ENCODE peak calls at places on chromosomes 13 and 19, in ten cellular contexts. One of them, this sample, is unnamed.

GRCh38 chr13:33606692-33607091 is 211.3 kb upstream of the RFC3 start:
- DNase-seq in activated T-helper 2 cell treated with anti-CD3 and anti-CD28 coated beads, Interferon-gamma antibody, Interleukin-2, Interleukin-4, amounts not matched to agents 10 μg/mL and 5 μg/mL and 100 μg/mL, durations not matched to agents 14 hours and 24 hours and 36 hours: no peak
- DNase-seq in T-helper 2 cell: no peak
- DNase-seq in CD8-positive, alpha-beta T cell: no peak
- DNase-seq in activated naive CD8-positive, alpha-beta T cell treated with anti-CD3 and anti-CD28 coated beads for 36 hours: no peak
- DNase-seq in dermis blood vessel endothelial cell: no peak
- DNase-seq in stimulated activated naive CD4-positive, alpha-beta T cell treated with Interleukin-2 at 50 U/mL for 16 hours: no peak
- DNase-seq in endothelial cell: no peak
- DNase-seq in stimulated activated CD4-positive, alpha-beta T cell treated with anti-CD3 and anti-CD28 coated beads, Interleukin-15, amount 100 ng/mL, for 1 hour: no peak
- DNase-seq in iPS-NIHi11: peak; percentile 10
- DNase-seq in this sample: no peak

GRCh38 chr13:26168835-26169234 is 53.3 kb downstream of the RNF6 start:
- DNase-seq in activated T-helper 2 cell treated with anti-CD3 and anti-CD28 coated beads, Interferon-gamma antibody, Interleukin-2, Interleukin-4, amounts not matched to agents 10 μg/mL and 5 μg/mL and 100 μg/mL, durations not matched to agents 14 hours and 24 hours and 36 hours: no peak
- DNase-seq in T-helper 2 cell: no peak
- DNase-seq in CD8-positive, alpha-beta T cell: no peak
- DNase-seq in activated naive CD8-positive, alpha-beta T cell treated with anti-CD3 and anti-CD28 coated beads for 36 hours: no peak
- DNase-seq in dermis blood vessel endothelial cell: no peak
- DNase-seq in stimulated activated naive CD4-positive, alpha-beta T cell treated with Interleukin-2 at 50 U/mL for 16 hours: no peak
- DNase-seq in endothelial cell: no peak
- DNase-seq in stimulated activated CD4-positive, alpha-beta T cell treated with anti-CD3 and anti-CD28 coated beads, Interleukin-15, amount 100 ng/mL, for 1 hour: no peak
- DNase-seq in iPS-NIHi11: no peak
- DNase-seq in this sample: no peak

GRCh38 chr19:30168760-30169159 is 203.4 kb upstream of the ZNF536 start:
- DNase-seq in activated T-helper 2 cell treated with anti-CD3 and anti-CD28 coated beads, Interferon-gamma antibody, Interleukin-2, Interleukin-4, amounts not matched to agents 10 μg/mL and 5 μg/mL and 100 μg/mL, durations not matched to agents 14 hours and 24 hours and 36 hours: no peak
- DNase-seq in T-helper 2 cell: no peak
- DNase-seq in CD8-positive, alpha-beta T cell: no peak
- DNase-seq in activated naive CD8-positive, alpha-beta T cell treated with anti-CD3 and anti-CD28 coated beads for 36 hours: no peak
- DNase-seq in dermis blood vessel endothelial cell: no peak
- DNase-seq in stimulated activated naive CD4-positive, alpha-beta T cell treated with Interleukin-2 at 50 U/mL for 16 hours: no peak
- DNase-seq in endothelial cell: no peak
- DNase-seq in stimulated activated CD4-positive, alpha-beta T cell treated with anti-CD3 and anti-CD28 coated beads, Interleukin-15, amount 100 ng/mL, for 1 hour: no peak
- DNase-seq in iPS-NIHi11: no peak
- DNase-seq in this sample: no peak

GRCh38 chr19:45978156-45978555 is 4.5 kb upstream of the NOVA2 start:
- DNase-seq in activated T-helper 2 cell treated with anti-CD3 and anti-CD28 coated beads, Interferon-gamma antibody, Interleukin-2, Interleukin-4, amounts not matched to agents 10 μg/mL and 5 μg/mL and 100 μg/mL, durations not matched to agents 14 hours and 24 hours and 36 hours: no peak
- DNase-seq in T-helper 2 cell: no peak
- DNase-seq in CD8-positive, alpha-beta T cell: no peak
- DNase-seq in activated naive CD8-positive, alpha-beta T cell treated with anti-CD3 and anti-CD28 coated beads for 36 hours: no peak
- DNase-seq in dermis blood vessel endothelial cell: no peak
- DNase-seq in stimulated activated naive CD4-positive, alpha-beta T cell treated with Interleukin-2 at 50 U/mL for 16 hours: no peak
- DNase-seq in endothelial cell: no peak
- DNase-seq in stimulated activated CD4-positive, alpha-beta T cell treated with anti-CD3 and anti-CD28 coated beads, Interleukin-15, amount 100 ng/mL, for 1 hour: no peak
- DNase-seq in iPS-NIHi11: no peak
- DNase-seq in this sample: no peak

GRCh38 chr13:112722433-112723250 is 32.8 kb downstream of the ATP11A start:
- DNase-seq in activated T-helper 2 cell treated with anti-CD3 and anti-CD28 coated beads, Interferon-gamma antibody, Interleukin-2, Interleukin-4, amounts not matched to agents 10 μg/mL and 5 μg/mL and 100 μg/mL, durations not matched to agents 14 hours and 24 hours and 36 hours: no peak
- DNase-seq in T-helper 2 cell: no peak
- DNase-seq in CD8-positive, alpha-beta T cell: no peak
- DNase-seq in activated naive CD8-positive, alpha-beta T cell treated with anti-CD3 and anti-CD28 coated beads for 36 hours: no peak
- DNase-seq in dermis blood vessel endothelial cell: peak; percentile 95
- DNase-seq in stimulated activated naive CD4-positive, alpha-beta T cell treated with Interleukin-2 at 50 U/mL for 16 hours: no peak
- DNase-seq in endothelial cell: no peak
- DNase-seq in stimulated activated CD4-positive, alpha-beta T cell treated with anti-CD3 and anti-CD28 coated beads, Interleukin-15, amount 100 ng/mL, for 1 hour: no peak
- DNase-seq in iPS-NIHi11: peak; percentile 47
- DNase-seq in this sample: no peak

GRCh38 chr19:29012457-29012856 is 200.5 kb downstream of the UQCRFS1 start:
- DNase-seq in activated T-helper 2 cell treated with anti-CD3 and anti-CD28 coated beads, Interferon-gamma antibody, Interleukin-2, Interleukin-4, amounts not matched to agents 10 μg/mL and 5 μg/mL and 100 μg/mL, durations not matched to agents 14 hours and 24 hours and 36 hours: no peak
- DNase-seq in T-helper 2 cell: no peak
- DNase-seq in CD8-positive, alpha-beta T cell: no peak
- DNase-seq in activated naive CD8-positive, alpha-beta T cell treated with anti-CD3 and anti-CD28 coated beads for 36 hours: no peak
- DNase-seq in dermis blood vessel endothelial cell: no peak
- DNase-seq in stimulated activated naive CD4-positive, alpha-beta T cell treated with Interleukin-2 at 50 U/mL for 16 hours: no peak
- DNase-seq in endothelial cell: no peak
- DNase-seq in stimulated activated CD4-positive, alpha-beta T cell treated with anti-CD3 and anti-CD28 coated beads, Interleukin-15, amount 100 ng/mL, for 1 hour: no peak
- DNase-seq in iPS-NIHi11: no peak
- DNase-seq in this sample: no peak

GRCh38 chr19:2335848-2336247 is 7.4 kb downstream of the SPPL2B start:
- DNase-seq in activated T-helper 2 cell treated with anti-CD3 and anti-CD28 coated beads, Interferon-gamma antibody, Interleukin-2, Interleukin-4, amounts not matched to agents 10 μg/mL and 5 μg/mL and 100 μg/mL, durations not matched to agents 14 hours and 24 hours and 36 hours: no peak
- DNase-seq in T-helper 2 cell: no peak
- DNase-seq in CD8-positive, alpha-beta T cell: no peak
- DNase-seq in activated naive CD8-positive, alpha-beta T cell treated with anti-CD3 and anti-CD28 coated beads for 36 hours: no peak
- DNase-seq in dermis blood vessel endothelial cell: no peak
- DNase-seq in stimulated activated naive CD4-positive, alpha-beta T cell treated with Interleukin-2 at 50 U/mL for 16 hours: no peak
- DNase-seq in endothelial cell: no peak
- DNase-seq in stimulated activated CD4-positive, alpha-beta T cell treated with anti-CD3 and anti-CD28 coated beads, Interleukin-15, amount 100 ng/mL, for 1 hour: no peak
- DNase-seq in iPS-NIHi11: no peak
- DNase-seq in this sample: no peak

GRCh38 chr13:45527699-45528462 is 63.1 kb downstream of the COG3 start:
- DNase-seq in activated T-helper 2 cell treated with anti-CD3 and anti-CD28 coated beads, Interferon-gamma antibody, Interleukin-2, Interleukin-4, amounts not matched to agents 10 μg/mL and 5 μg/mL and 100 μg/mL, durations not matched to agents 14 hours and 24 hours and 36 hours: no peak
- DNase-seq in T-helper 2 cell: no peak
- DNase-seq in CD8-positive, alpha-beta T cell: no peak
- DNase-seq in activated naive CD8-positive, alpha-beta T cell treated with anti-CD3 and anti-CD28 coated beads for 36 hours: no peak
- DNase-seq in dermis blood vessel endothelial cell: no peak
- DNase-seq in stimulated activated naive CD4-positive, alpha-beta T cell treated with Interleukin-2 at 50 U/mL for 16 hours: no peak
- DNase-seq in endothelial cell: no peak
- DNase-seq in stimulated activated CD4-positive, alpha-beta T cell treated with anti-CD3 and anti-CD28 coated beads, Interleukin-15, amount 100 ng/mL, for 1 hour: no peak
- DNase-seq in iPS-NIHi11: no peak
- DNase-seq in this sample: no peak

GRCh38 chr19:52095172-52096014 is at the start of gene ZNF841:
- DNase-seq in activated T-helper 2 cell treated with anti-CD3 and anti-CD28 coated beads, Interferon-gamma antibody, Interleukin-2, Interleukin-4, amounts not matched to agents 10 μg/mL and 5 μg/mL and 100 μg/mL, durations not matched to agents 14 hours and 24 hours and 36 hours: peak; percentile 78
- DNase-seq in T-helper 2 cell: peak; percentile 76
- DNase-seq in CD8-positive, alpha-beta T cell: peak; percentile 82
- DNase-seq in activated naive CD8-positive, alpha-beta T cell treated with anti-CD3 and anti-CD28 coated beads for 36 hours: peak; percentile 93
- DNase-seq in dermis blood vessel endothelial cell: peak; percentile 95
- DNase-seq in stimulated activated naive CD4-positive, alpha-beta T cell treated with Interleukin-2 at 50 U/mL for 16 hours: peak; percentile 81
- DNase-seq in endothelial cell: peak; percentile 84
- DNase-seq in stimulated activated CD4-positive, alpha-beta T cell treated with anti-CD3 and anti-CD28 coated beads, Interleukin-15, amount 100 ng/mL, for 1 hour: peak; percentile 65
- DNase-seq in iPS-NIHi11: peak; percentile 98
- DNase-seq in this sample: peak; percentile 75

GRCh38 chr13:25300861-25301346 is 521 bp upstream of the NUP58 start:
- DNase-seq in activated T-helper 2 cell treated with anti-CD3 and anti-CD28 coated beads, Interferon-gamma antibody, Interleukin-2, Interleukin-4, amounts not matched to agents 10 μg/mL and 5 μg/mL and 100 μg/mL, durations not matched to agents 14 hours and 24 hours and 36 hours: peak; percentile 24
- DNase-seq in T-helper 2 cell: no peak
- DNase-seq in CD8-positive, alpha-beta T cell: peak; percentile 25
- DNase-seq in activated naive CD8-positive, alpha-beta T cell treated with anti-CD3 and anti-CD28 coated beads for 36 hours: peak; percentile 23
- DNase-seq in dermis blood vessel endothelial cell: no peak
- DNase-seq in stimulated activated naive CD4-positive, alpha-beta T cell treated with Interleukin-2 at 50 U/mL for 16 hours: no peak
- DNase-seq in endothelial cell: peak; percentile 6
- DNase-seq in stimulated activated CD4-positive, alpha-beta T cell treated with anti-CD3 and anti-CD28 coated beads, Interleukin-15, amount 100 ng/mL, for 1 hour: no peak
- DNase-seq in iPS-NIHi11: peak; percentile 14
- DNase-seq in this sample: no peak

GRCh38 chr13:110062077-110062776 is 244.7 kb downstream of the COL4A1 start:
- DNase-seq in activated T-helper 2 cell treated with anti-CD3 and anti-CD28 coated beads, Interferon-gamma antibody, Interleukin-2, Interleukin-4, amounts not matched to agents 10 μg/mL and 5 μg/mL and 100 μg/mL, durations not matched to agents 14 hours and 24 hours and 36 hours: no peak
- DNase-seq in T-helper 2 cell: no peak
- DNase-seq in CD8-positive, alpha-beta T cell: no peak
- DNase-seq in activated naive CD8-positive, alpha-beta T cell treated with anti-CD3 and anti-CD28 coated beads for 36 hours: no peak
- DNase-seq in dermis blood vessel endothelial cell: no peak
- DNase-seq in stimulated activated naive CD4-positive, alpha-beta T cell treated with Interleukin-2 at 50 U/mL for 16 hours: no peak
- DNase-seq in endothelial cell: no peak
- DNase-seq in stimulated activated CD4-positive, alpha-beta T cell treated with anti-CD3 and anti-CD28 coated beads, Interleukin-15, amount 100 ng/mL, for 1 hour: no peak
- DNase-seq in iPS-NIHi11: no peak
- DNase-seq in this sample: no peak

GRCh38 chr19:35628565-35629331 is at the start of gene RBM42:
- DNase-seq in activated T-helper 2 cell treated with anti-CD3 and anti-CD28 coated beads, Interferon-gamma antibody, Interleukin-2, Interleukin-4, amounts not matched to agents 10 μg/mL and 5 μg/mL and 100 μg/mL, durations not matched to agents 14 hours and 24 hours and 36 hours: peak; percentile 97
- DNase-seq in T-helper 2 cell: peak; percentile 98
- DNase-seq in CD8-positive, alpha-beta T cell: peak; percentile 98
- DNase-seq in activated naive CD8-positive, alpha-beta T cell treated with anti-CD3 and anti-CD28 coated beads for 36 hours: peak; percentile 97
- DNase-seq in dermis blood vessel endothelial cell: peak; percentile 99
- DNase-seq in stimulated activated naive CD4-positive, alpha-beta T cell treated with Interleukin-2 at 50 U/mL for 16 hours: peak; percentile 95
- DNase-seq in endothelial cell: peak; percentile 97
- DNase-seq in stimulated activated CD4-positive, alpha-beta T cell treated with anti-CD3 and anti-CD28 coated beads, Interleukin-15, amount 100 ng/mL, for 1 hour: peak; percentile 92
- DNase-seq in iPS-NIHi11: peak; percentile 99
- DNase-seq in this sample: peak; percentile 98

GRCh38 chr19:55079400-55080038 is 3.9 kb downstream of the EPS8L1 start:
- DNase-seq in activated T-helper 2 cell treated with anti-CD3 and anti-CD28 coated beads, Interferon-gamma antibody, Interleukin-2, Interleukin-4, amounts not matched to agents 10 μg/mL and 5 μg/mL and 100 μg/mL, durations not matched to agents 14 hours and 24 hours and 36 hours: no peak
- DNase-seq in T-helper 2 cell: no peak
- DNase-seq in CD8-positive, alpha-beta T cell: no peak
- DNase-seq in activated naive CD8-positive, alpha-beta T cell treated with anti-CD3 and anti-CD28 coated beads for 36 hours: no peak
- DNase-seq in dermis blood vessel endothelial cell: no peak
- DNase-seq in stimulated activated naive CD4-positive, alpha-beta T cell treated with Interleukin-2 at 50 U/mL for 16 hours: no peak
- DNase-seq in endothelial cell: no peak
- DNase-seq in stimulated activated CD4-positive, alpha-beta T cell treated with anti-CD3 and anti-CD28 coated beads, Interleukin-15, amount 100 ng/mL, for 1 hour: no peak
- DNase-seq in iPS-NIHi11: no peak
- DNase-seq in this sample: no peak

GRCh38 chr19:662962-663681 is at the start of gene RNF126:
- DNase-seq in activated T-helper 2 cell treated with anti-CD3 and anti-CD28 coated beads, Interferon-gamma antibody, Interleukin-2, Interleukin-4, amounts not matched to agents 10 μg/mL and 5 μg/mL and 100 μg/mL, durations not matched to agents 14 hours and 24 hours and 36 hours: peak; percentile 84
- DNase-seq in T-helper 2 cell: peak; percentile 79
- DNase-seq in CD8-positive, alpha-beta T cell: peak; percentile 92
- DNase-seq in activated naive CD8-positive, alpha-beta T cell treated with anti-CD3 and anti-CD28 coated beads for 36 hours: peak; percentile 91
- DNase-seq in dermis blood vessel endothelial cell: peak; percentile 95
- DNase-seq in stimulated activated naive CD4-positive, alpha-beta T cell treated with Interleukin-2 at 50 U/mL for 16 hours: peak; percentile 91
- DNase-seq in endothelial cell: peak; percentile 91
- DNase-seq in stimulated activated CD4-positive, alpha-beta T cell treated with anti-CD3 and anti-CD28 coated beads, Interleukin-15, amount 100 ng/mL, for 1 hour: peak; percentile 91
- DNase-seq in iPS-NIHi11: peak; percentile 98
- DNase-seq in this sample: peak; percentile 99

GRCh38 chr19:28488006-28488405 is 724.9 kb downstream of the UQCRFS1 start:
- DNase-seq in activated T-helper 2 cell treated with anti-CD3 and anti-CD28 coated beads, Interferon-gamma antibody, Interleukin-2, Interleukin-4, amounts not matched to agents 10 μg/mL and 5 μg/mL and 100 μg/mL, durations not matched to agents 14 hours and 24 hours and 36 hours: no peak
- DNase-seq in T-helper 2 cell: no peak
- DNase-seq in CD8-positive, alpha-beta T cell: no peak
- DNase-seq in activated naive CD8-positive, alpha-beta T cell treated with anti-CD3 and anti-CD28 coated beads for 36 hours: no peak
- DNase-seq in dermis blood vessel endothelial cell: no peak
- DNase-seq in stimulated activated naive CD4-positive, alpha-beta T cell treated with Interleukin-2 at 50 U/mL for 16 hours: no peak
- DNase-seq in endothelial cell: no peak
- DNase-seq in stimulated activated CD4-positive, alpha-beta T cell treated with anti-CD3 and anti-CD28 coated beads, Interleukin-15, amount 100 ng/mL, for 1 hour: no peak
- DNase-seq in iPS-NIHi11: no peak
- DNase-seq in this sample: no peak

GRCh38 chr19:32166238-32166637 is 179.2 kb upstream of the ZNF507 start:
- DNase-seq in activated T-helper 2 cell treated with anti-CD3 and anti-CD28 coated beads, Interferon-gamma antibody, Interleukin-2, Interleukin-4, amounts not matched to agents 10 μg/mL and 5 μg/mL and 100 μg/mL, durations not matched to agents 14 hours and 24 hours and 36 hours: no peak
- DNase-seq in T-helper 2 cell: no peak
- DNase-seq in CD8-positive, alpha-beta T cell: no peak
- DNase-seq in activated naive CD8-positive, alpha-beta T cell treated with anti-CD3 and anti-CD28 coated beads for 36 hours: no peak
- DNase-seq in dermis blood vessel endothelial cell: no peak
- DNase-seq in stimulated activated naive CD4-positive, alpha-beta T cell treated with Interleukin-2 at 50 U/mL for 16 hours: no peak
- DNase-seq in endothelial cell: no peak
- DNase-seq in stimulated activated CD4-positive, alpha-beta T cell treated with anti-CD3 and anti-CD28 coated beads, Interleukin-15, amount 100 ng/mL, for 1 hour: no peak
- DNase-seq in iPS-NIHi11: no peak
- DNase-seq in this sample: no peak

GRCh38 chr13:114222461-114222968 is 12.2 kb upstream of the CDC16 start:
- DNase-seq in activated T-helper 2 cell treated with anti-CD3 and anti-CD28 coated beads, Interferon-gamma antibody, Interleukin-2, Interleukin-4, amounts not matched to agents 10 μg/mL and 5 μg/mL and 100 μg/mL, durations not matched to agents 14 hours and 24 hours and 36 hours: no peak
- DNase-seq in T-helper 2 cell: no peak
- DNase-seq in CD8-positive, alpha-beta T cell: no peak
- DNase-seq in activated naive CD8-positive, alpha-beta T cell treated with anti-CD3 and anti-CD28 coated beads for 36 hours: no peak
- DNase-seq in dermis blood vessel endothelial cell: no peak
- DNase-seq in stimulated activated naive CD4-positive, alpha-beta T cell treated with Interleukin-2 at 50 U/mL for 16 hours: no peak
- DNase-seq in endothelial cell: no peak
- DNase-seq in stimulated activated CD4-positive, alpha-beta T cell treated with anti-CD3 and anti-CD28 coated beads, Interleukin-15, amount 100 ng/mL, for 1 hour: no peak
- DNase-seq in iPS-NIHi11: no peak
- DNase-seq in this sample: peak; percentile 51

GRCh38 chr19:40692212-40692551 is 1.7 kb upstream of the NUMBL start:
- DNase-seq in activated T-helper 2 cell treated with anti-CD3 and anti-CD28 coated beads, Interferon-gamma antibody, Interleukin-2, Interleukin-4, amounts not matched to agents 10 μg/mL and 5 μg/mL and 100 μg/mL, durations not matched to agents 14 hours and 24 hours and 36 hours: no peak
- DNase-seq in T-helper 2 cell: no peak
- DNase-seq in CD8-positive, alpha-beta T cell: no peak
- DNase-seq in activated naive CD8-positive, alpha-beta T cell treated with anti-CD3 and anti-CD28 coated beads for 36 hours: no peak
- DNase-seq in dermis blood vessel endothelial cell: no peak
- DNase-seq in stimulated activated naive CD4-positive, alpha-beta T cell treated with Interleukin-2 at 50 U/mL for 16 hours: no peak
- DNase-seq in endothelial cell: no peak
- DNase-seq in stimulated activated CD4-positive, alpha-beta T cell treated with anti-CD3 and anti-CD28 coated beads, Interleukin-15, amount 100 ng/mL, for 1 hour: no peak
- DNase-seq in iPS-NIHi11: no peak
- DNase-seq in this sample: no peak

GRCh38 chr19:42309686-42310085 is 3.4 kb upstream of the TMEM145 start:
- DNase-seq in activated T-helper 2 cell treated with anti-CD3 and anti-CD28 coated beads, Interferon-gamma antibody, Interleukin-2, Interleukin-4, amounts not matched to agents 10 μg/mL and 5 μg/mL and 100 μg/mL, durations not matched to agents 14 hours and 24 hours and 36 hours: no peak
- DNase-seq in T-helper 2 cell: no peak
- DNase-seq in CD8-positive, alpha-beta T cell: no peak
- DNase-seq in activated naive CD8-positive, alpha-beta T cell treated with anti-CD3 and anti-CD28 coated beads for 36 hours: no peak
- DNase-seq in dermis blood vessel endothelial cell: no peak
- DNase-seq in stimulated activated naive CD4-positive, alpha-beta T cell treated with Interleukin-2 at 50 U/mL for 16 hours: no peak
- DNase-seq in endothelial cell: no peak
- DNase-seq in stimulated activated CD4-positive, alpha-beta T cell treated with anti-CD3 and anti-CD28 coated beads, Interleukin-15, amount 100 ng/mL, for 1 hour: no peak
- DNase-seq in iPS-NIHi11: no peak
- DNase-seq in this sample: no peak

GRCh38 chr13:35378939-35379338 is 97.5 kb downstream of the MAB21L1 start:
- DNase-seq in activated T-helper 2 cell treated with anti-CD3 and anti-CD28 coated beads, Interferon-gamma antibody, Interleukin-2, Interleukin-4, amounts not matched to agents 10 μg/mL and 5 μg/mL and 100 μg/mL, durations not matched to agents 14 hours and 24 hours and 36 hours: no peak
- DNase-seq in T-helper 2 cell: no peak
- DNase-seq in CD8-positive, alpha-beta T cell: no peak
- DNase-seq in activated naive CD8-positive, alpha-beta T cell treated with anti-CD3 and anti-CD28 coated beads for 36 hours: no peak
- DNase-seq in dermis blood vessel endothelial cell: no peak
- DNase-seq in stimulated activated naive CD4-positive, alpha-beta T cell treated with Interleukin-2 at 50 U/mL for 16 hours: no peak
- DNase-seq in endothelial cell: no peak
- DNase-seq in stimulated activated CD4-positive, alpha-beta T cell treated with anti-CD3 and anti-CD28 coated beads, Interleukin-15, amount 100 ng/mL, for 1 hour: no peak
- DNase-seq in iPS-NIHi11: no peak
- DNase-seq in this sample: no peak

GRCh38 chr13:21458457-21458815 is 667 bp downstream of the ZDHHC20 start:
- DNase-seq in activated T-helper 2 cell treated with anti-CD3 and anti-CD28 coated beads, Interferon-gamma antibody, Interleukin-2, Interleukin-4, amounts not matched to agents 10 μg/mL and 5 μg/mL and 100 μg/mL, durations not matched to agents 14 hours and 24 hours and 36 hours: peak; percentile 37
- DNase-seq in T-helper 2 cell: peak; percentile 36
- DNase-seq in CD8-positive, alpha-beta T cell: peak; percentile 62
- DNase-seq in activated naive CD8-positive, alpha-beta T cell treated with anti-CD3 and anti-CD28 coated beads for 36 hours: peak; percentile 62
- DNase-seq in dermis blood vessel endothelial cell: peak; percentile 26
- DNase-seq in stimulated activated naive CD4-positive, alpha-beta T cell treated with Interleukin-2 at 50 U/mL for 16 hours: peak; percentile 35
- DNase-seq in endothelial cell: peak; percentile 28
- DNase-seq in stimulated activated CD4-positive, alpha-beta T cell treated with anti-CD3 and anti-CD28 coated beads, Interleukin-15, amount 100 ng/mL, for 1 hour: no peak
- DNase-seq in iPS-NIHi11: peak; percentile 66
- DNase-seq in this sample: peak; percentile 69

GRCh38 chr13:78258304-78258703 is 339.7 kb upstream of the EDNRB start:
- DNase-seq in activated T-helper 2 cell treated with anti-CD3 and anti-CD28 coated beads, Interferon-gamma antibody, Interleukin-2, Interleukin-4, amounts not matched to agents 10 μg/mL and 5 μg/mL and 100 μg/mL, durations not matched to agents 14 hours and 24 hours and 36 hours: no peak
- DNase-seq in T-helper 2 cell: no peak
- DNase-seq in CD8-positive, alpha-beta T cell: no peak
- DNase-seq in activated naive CD8-positive, alpha-beta T cell treated with anti-CD3 and anti-CD28 coated beads for 36 hours: no peak
- DNase-seq in dermis blood vessel endothelial cell: no peak
- DNase-seq in stimulated activated naive CD4-positive, alpha-beta T cell treated with Interleukin-2 at 50 U/mL for 16 hours: no peak
- DNase-seq in endothelial cell: no peak
- DNase-seq in stimulated activated CD4-positive, alpha-beta T cell treated with anti-CD3 and anti-CD28 coated beads, Interleukin-15, amount 100 ng/mL, for 1 hour: no peak
- DNase-seq in iPS-NIHi11: peak; percentile 9
- DNase-seq in this sample: no peak

GRCh38 chr13:101465877-101466276 is 13.4 kb downstream of the ITGBL1 start:
- DNase-seq in activated T-helper 2 cell treated with anti-CD3 and anti-CD28 coated beads, Interferon-gamma antibody, Interleukin-2, Interleukin-4, amounts not matched to agents 10 μg/mL and 5 μg/mL and 100 μg/mL, durations not matched to agents 14 hours and 24 hours and 36 hours: no peak
- DNase-seq in T-helper 2 cell: no peak
- DNase-seq in CD8-positive, alpha-beta T cell: no peak
- DNase-seq in activated naive CD8-positive, alpha-beta T cell treated with anti-CD3 and anti-CD28 coated beads for 36 hours: no peak
- DNase-seq in dermis blood vessel endothelial cell: no peak
- DNase-seq in stimulated activated naive CD4-positive, alpha-beta T cell treated with Interleukin-2 at 50 U/mL for 16 hours: no peak
- DNase-seq in endothelial cell: no peak
- DNase-seq in stimulated activated CD4-positive, alpha-beta T cell treated with anti-CD3 and anti-CD28 coated beads, Interleukin-15, amount 100 ng/mL, for 1 hour: no peak
- DNase-seq in iPS-NIHi11: no peak
- DNase-seq in this sample: no peak

GRCh38 chr19:48955308-48955958 is 758 bp downstream of the BAX start:
- DNase-seq in activated T-helper 2 cell treated with anti-CD3 and anti-CD28 coated beads, Interferon-gamma antibody, Interleukin-2, Interleukin-4, amounts not matched to agents 10 μg/mL and 5 μg/mL and 100 μg/mL, durations not matched to agents 14 hours and 24 hours and 36 hours: no peak
- DNase-seq in T-helper 2 cell: no peak
- DNase-seq in CD8-positive, alpha-beta T cell: no peak
- DNase-seq in activated naive CD8-positive, alpha-beta T cell treated with anti-CD3 and anti-CD28 coated beads for 36 hours: no peak
- DNase-seq in dermis blood vessel endothelial cell: no peak
- DNase-seq in stimulated activated naive CD4-positive, alpha-beta T cell treated with Interleukin-2 at 50 U/mL for 16 hours: no peak
- DNase-seq in endothelial cell: no peak
- DNase-seq in stimulated activated CD4-positive, alpha-beta T cell treated with anti-CD3 and anti-CD28 coated beads, Interleukin-15, amount 100 ng/mL, for 1 hour: no peak
- DNase-seq in iPS-NIHi11: no peak
- DNase-seq in this sample: no peak

GRCh38 chr13:23701646-23702045 is 131.4 kb downstream of the TNFRSF19 start:
- DNase-seq in activated T-helper 2 cell treated with anti-CD3 and anti-CD28 coated beads, Interferon-gamma antibody, Interleukin-2, Interleukin-4, amounts not matched to agents 10 μg/mL and 5 μg/mL and 100 μg/mL, durations not matched to agents 14 hours and 24 hours and 36 hours: no peak
- DNase-seq in T-helper 2 cell: no peak
- DNase-seq in CD8-positive, alpha-beta T cell: no peak
- DNase-seq in activated naive CD8-positive, alpha-beta T cell treated with anti-CD3 and anti-CD28 coated beads for 36 hours: no peak
- DNase-seq in dermis blood vessel endothelial cell: no peak
- DNase-seq in stimulated activated naive CD4-positive, alpha-beta T cell treated with Interleukin-2 at 50 U/mL for 16 hours: no peak
- DNase-seq in endothelial cell: no peak
- DNase-seq in stimulated activated CD4-positive, alpha-beta T cell treated with anti-CD3 and anti-CD28 coated beads, Interleukin-15, amount 100 ng/mL, for 1 hour: no peak
- DNase-seq in iPS-NIHi11: no peak
- DNase-seq in this sample: no peak

GRCh38 chr19:6479836-6480398 is 1.7 kb downstream of the DENND1C start:
- DNase-seq in activated T-helper 2 cell treated with anti-CD3 and anti-CD28 coated beads, Interferon-gamma antibody, Interleukin-2, Interleukin-4, amounts not matched to agents 10 μg/mL and 5 μg/mL and 100 μg/mL, durations not matched to agents 14 hours and 24 hours and 36 hours: no peak
- DNase-seq in T-helper 2 cell: no peak
- DNase-seq in CD8-positive, alpha-beta T cell: no peak
- DNase-seq in activated naive CD8-positive, alpha-beta T cell treated with anti-CD3 and anti-CD28 coated beads for 36 hours: no peak
- DNase-seq in dermis blood vessel endothelial cell: no peak
- DNase-seq in stimulated activated naive CD4-positive, alpha-beta T cell treated with Interleukin-2 at 50 U/mL for 16 hours: no peak
- DNase-seq in endothelial cell: no peak
- DNase-seq in stimulated activated CD4-positive, alpha-beta T cell treated with anti-CD3 and anti-CD28 coated beads, Interleukin-15, amount 100 ng/mL, for 1 hour: no peak
- DNase-seq in iPS-NIHi11: no peak
- DNase-seq in this sample: peak; percentile 9

GRCh38 chr19:20247016-20247683 is 80.1 kb downstream of the ZNF486 start:
- DNase-seq in activated T-helper 2 cell treated with anti-CD3 and anti-CD28 coated beads, Interferon-gamma antibody, Interleukin-2, Interleukin-4, amounts not matched to agents 10 μg/mL and 5 μg/mL and 100 μg/mL, durations not matched to agents 14 hours and 24 hours and 36 hours: no peak
- DNase-seq in T-helper 2 cell: no peak
- DNase-seq in CD8-positive, alpha-beta T cell: peak; percentile 25
- DNase-seq in activated naive CD8-positive, alpha-beta T cell treated with anti-CD3 and anti-CD28 coated beads for 36 hours: no peak
- DNase-seq in dermis blood vessel endothelial cell: peak; percentile 27
- DNase-seq in stimulated activated naive CD4-positive, alpha-beta T cell treated with Interleukin-2 at 50 U/mL for 16 hours: no peak
- DNase-seq in endothelial cell: peak; percentile 45
- DNase-seq in stimulated activated CD4-positive, alpha-beta T cell treated with anti-CD3 and anti-CD28 coated beads, Interleukin-15, amount 100 ng/mL, for 1 hour: no peak
- DNase-seq in iPS-NIHi11: peak; percentile 26
- DNase-seq in this sample: no peak